ENCODE peak calls at places on chromosomes 4 and X, in four cellular contexts. Q is NCI-H510A treated with DMSO at 0.1 percent for 48 hours; R is Peyer's patch; B is stimulated activated CD4-positive, alpha-beta T cell treated with anti-CD3 and anti-CD28 coated beads, Interleukin-1b, Interleukin-23, amount 100 ng/mL, for 1 hour. E is an unnamed sample.

GRCh38 chr4:101127176-101127790 is 220.0 kb downstream of the PPP3CA start:
- DNase-seq in R (no peak), B (no peak), Q (no peak), E (no peak)

GRCh38 chr4:23815351-23815750 is 74.5 kb downstream of the PPARGC1A start:
- DNase-seq in R (no peak), B (no peak), Q (no peak), E (no peak)

GRCh38 chr4:80266902-80267380 is 477 bp downstream of the FGF5 start:
- DNase-seq in R (no peak), Q (no peak), B (no peak), E (no peak)

GRCh38 chr4:152643153-152644035 is 36.4 kb downstream of the TMEM154 start:
- DNase-seq in B (no peak), Q (no peak), R (peak; percentile 71), E (peak; percentile 43)

GRCh38 chr4:188781655-188782054 is 642.4 kb downstream of the TRIML1 start:
- DNase-seq in R (no peak), B (no peak), Q (no peak), E (no peak)

GRCh38 chrX:1681439-1681838 is 66.6 kb downstream of the ASMT start:
- DNase-seq in Q (no peak), R (no peak), B (no peak), E (no peak)

GRCh38 chr4:99458911-99459447 is 23.8 kb upstream of the ADH7 start:
- DNase-seq in B (no peak), Q (no peak), R (no peak), E (no peak)

GRCh38 chr4:87530868-87531267 is 1.7 kb upstream of the SPARCL1 start:
- DNase-seq in B (no peak), Q (no peak), R (no peak), E (peak; percentile 59)

GRCh38 chrX:24204331-24204730 is 54.8 kb downstream of the ZFX start:
- DNase-seq in R (no peak), Q (no peak), B (no peak), E (no peak)

GRCh38 chr4:144115519-144115918 is 25.0 kb downstream of the GYPA start:
- DNase-seq in R (no peak), B (no peak), Q (no peak), E (no peak)

GRCh38 chrX:65993332-65993731 is 46.5 kb downstream of the VSIG4 start:
- DNase-seq in R (no peak), Q (no peak), B (no peak), E (no peak)

GRCh38 chrX:151704023-151704663 is 8.9 kb downstream of the PRRG3 start:
- DNase-seq in Q (no peak), B (no peak), R (no peak), E (no peak)

GRCh38 chr4:167986044-167986443 is 106.3 kb upstream of the ANXA10 start:
- DNase-seq in B (no peak), R (no peak), Q (no peak), E (no peak)

E was measured in lung.